ENCODE peak calls at places on chromosome 13, in four cellular contexts. X is tibial artery, Y is A673, D is left lung. E is an unnamed sample.
A peak's percentile ranks its signal among the peaks of the same experiment; 100 is the strongest.

GRCh38 chr13:77733674-77734073 is 36.2 kb downstream of the SLAIN1 start:
- DNase-seq in D (no peak), Y (no peak), X (no peak), E (no peak)

GRCh38 chr13:40143559-40143958 is 488.1 kb downstream of the COG6 start:
- DNase-seq in X (no peak), D (no peak), Y (no peak), E (no peak)

GRCh38 chr13:42615691-42616090 is 41.7 kb downstream of the TNFSF11 start:
- DNase-seq in X (no peak), Y (peak; percentile 1), D (no peak), E (no peak)

GRCh38 chr13:77009011-77009410 is 17.1 kb downstream of the CLN5 start:
- DNase-seq in D (no peak), Y (no peak), X (no peak), E (no peak)

GRCh38 chr13:50132937-50133276 is 117.7 kb downstream of the KCNRG start:
- DNase-seq in D (no peak), Y (no peak), X (no peak), E (no peak)

GRCh38 chr13:96958286-96958891 is 35.9 kb downstream of the OXGR1 start:
- DNase-seq in X (no peak), D (no peak), Y (peak; percentile 59), E (no peak)

GRCh38 chr13:73708393-73708985 is 425.7 kb downstream of the KLF12 start:
- DNase-seq in Y (peak; percentile 83), D (no peak), X (peak; percentile 28), E (no peak)

GRCh38 chr13:74990992-74991391 is 491.0 kb downstream of the TBC1D4 start:
- DNase-seq in X (no peak), D (no peak), Y (no peak), E (no peak)

GRCh38 chr13:28716511-28716910 is 2.3 kb downstream of the SLC46A3 start:
- DNase-seq in X (no peak), Y (no peak), D (no peak), E (peak; percentile 83)

DNA sequence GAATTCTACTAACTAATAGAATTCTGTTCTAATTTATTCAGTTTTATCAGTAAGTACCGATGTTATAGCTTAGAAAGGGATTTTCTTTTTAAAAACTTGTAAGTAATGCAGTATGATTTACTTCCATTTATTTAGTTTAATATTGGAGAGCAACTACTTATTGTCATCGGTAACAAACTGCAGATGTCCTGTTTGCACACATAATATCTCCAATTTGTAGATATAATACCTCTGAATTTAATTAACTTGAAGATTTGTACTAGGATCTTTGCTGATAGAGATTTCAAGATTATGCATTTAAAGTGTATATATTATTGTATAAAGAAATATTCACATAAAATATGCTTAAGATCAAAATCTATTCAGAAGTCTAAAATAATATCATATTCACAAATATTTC is 356.7 kb downstream of the PCDH17 start:
- DNase-seq in X (no peak), Y (no peak), D (no peak), E (no peak)
- H3K9me3 ChIP-seq in X (no peaks in the 10 kb centered on the region), Y (no peaks in the 10 kb centered on the region), D (peaks cover 11% of the 10 kb centered on the region), E (no peaks in the 10 kb centered on the region)

DNA sequence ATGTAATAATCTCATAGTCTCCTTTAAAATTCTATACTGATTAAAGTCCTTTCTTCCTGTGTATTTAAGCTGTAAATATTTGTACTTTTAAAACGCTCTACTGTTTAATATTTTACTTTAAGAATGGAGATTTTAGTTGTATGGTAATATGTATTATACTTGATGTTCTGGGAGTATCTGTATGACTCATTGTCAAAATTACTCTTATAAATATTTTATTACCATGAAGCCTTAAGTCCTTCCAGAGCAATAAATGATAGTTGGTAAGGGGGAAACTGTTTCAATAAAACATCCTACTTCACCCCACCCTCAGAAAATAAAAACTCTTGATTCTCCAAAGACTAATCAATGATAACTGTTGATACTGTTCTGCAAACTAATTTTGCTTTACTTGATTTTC is 6.4 kb downstream of the PCDH9 start:
- DNase-seq in D (no peak), Y (no peak), X (no peak), E (no peak)
- H3K4me3 ChIP-seq in D (no peak overlapping the region), Y (peak overlapping the region; percentile 27), X (no peak overlapping the region), E (no peak overlapping the region)

DNA sequence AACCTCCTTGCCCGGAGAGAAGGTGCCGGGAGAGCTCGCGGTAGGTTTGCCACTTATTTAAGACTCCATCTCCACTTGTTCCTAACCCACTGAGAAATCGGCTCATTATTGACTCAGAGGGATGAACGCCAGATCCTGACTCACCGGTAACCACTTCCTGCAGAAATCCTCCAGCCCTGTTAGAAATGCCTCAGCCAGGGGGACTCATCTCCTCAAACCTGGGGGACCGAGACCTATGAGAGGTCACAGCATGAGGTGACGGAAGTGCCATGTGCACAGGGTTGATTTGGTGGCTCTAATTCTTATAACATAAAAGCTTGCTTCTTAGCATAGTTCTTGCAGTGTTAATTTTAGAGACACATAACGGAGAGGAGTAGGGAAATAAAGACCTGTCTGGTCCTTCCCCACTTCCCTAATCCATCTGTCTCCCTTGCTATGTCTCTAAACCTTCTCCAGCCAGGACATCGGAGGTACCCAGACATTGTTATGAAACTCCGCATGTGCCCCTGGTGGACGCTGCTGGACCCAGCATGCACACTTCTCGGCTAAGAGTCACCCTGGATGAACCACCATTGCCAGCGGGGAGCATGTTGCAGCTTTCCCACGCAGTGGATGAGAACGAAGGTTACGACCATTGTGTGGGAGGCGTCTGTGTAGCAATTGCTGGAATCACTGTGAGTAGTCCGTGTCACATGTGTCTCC is 158.9 kb downstream of the EFNB2 start:
- DNase-seq in X (no peak), D (no peak), Y (peak; percentile 50), E (no peak)
- TF ChIP-seq CTCF in X (no peak), D (no peak), Y (peak; percentile 15), E (no peak)

DNA sequence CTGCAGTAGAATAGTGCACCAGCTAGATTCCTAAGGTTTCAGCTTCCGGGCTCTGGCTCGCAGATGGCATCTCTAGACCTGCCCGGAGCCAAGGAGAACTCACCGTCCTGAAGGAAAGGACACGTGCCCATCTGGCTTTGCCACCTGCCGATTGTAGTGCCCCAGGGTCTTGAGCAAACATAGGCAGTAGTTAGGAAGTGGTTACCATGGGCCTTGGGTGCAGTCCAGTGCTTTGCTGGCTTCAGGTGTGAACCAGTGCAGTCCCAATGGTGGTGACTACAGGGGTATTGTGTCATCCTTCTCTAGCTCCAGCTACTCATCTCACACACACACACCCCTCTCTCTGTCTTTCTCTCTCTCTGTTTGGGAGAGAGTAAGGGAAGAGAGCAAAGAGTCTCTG is 61.4 kb upstream of the TEX29 start:
- DNase-seq in D (no peak), X (no peak), Y (no peak), E (no peak)
- H3K9me3 ChIP-seq in D (peaks cover 4% of the 10 kb centered on the region), X (no peaks in the 10 kb centered on the region), Y (no peaks in the 10 kb centered on the region), E (no peaks in the 10 kb centered on the region)

DNA sequence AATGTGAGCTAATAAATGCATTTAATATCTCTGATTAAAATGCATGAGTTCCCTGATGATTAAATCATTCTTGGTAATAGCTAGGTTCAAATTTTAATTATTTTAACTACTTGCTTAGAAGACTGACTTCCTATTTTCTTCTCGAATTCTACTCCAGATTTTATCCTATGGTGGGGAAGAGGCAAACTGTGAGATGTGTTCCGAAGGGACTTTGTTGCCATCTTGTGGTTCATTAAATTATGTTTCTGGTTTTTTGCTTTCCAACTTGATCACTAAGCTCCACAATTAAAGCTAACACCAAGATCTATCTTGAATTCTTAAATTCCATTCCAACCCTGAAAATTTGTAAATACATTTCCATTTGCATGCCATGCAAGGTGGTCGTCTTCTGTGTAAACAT is 538.4 kb upstream of the PCDH20 start:
- DNase-seq in D (no peak), X (no peak), Y (peak; percentile 67), E (no peak)
- H3K4me3 ChIP-seq in D (no peak overlapping the region), X (no peak overlapping the region), Y (no peak overlapping the region), E (no peak overlapping the region)

GRCh38 chr13:87274209-87274819 is 396.9 kb upstream of the SLITRK5 start:
- DNase-seq in X (no peak), Y (peak; percentile 60), D (no peak), E (no peak)

DNA sequence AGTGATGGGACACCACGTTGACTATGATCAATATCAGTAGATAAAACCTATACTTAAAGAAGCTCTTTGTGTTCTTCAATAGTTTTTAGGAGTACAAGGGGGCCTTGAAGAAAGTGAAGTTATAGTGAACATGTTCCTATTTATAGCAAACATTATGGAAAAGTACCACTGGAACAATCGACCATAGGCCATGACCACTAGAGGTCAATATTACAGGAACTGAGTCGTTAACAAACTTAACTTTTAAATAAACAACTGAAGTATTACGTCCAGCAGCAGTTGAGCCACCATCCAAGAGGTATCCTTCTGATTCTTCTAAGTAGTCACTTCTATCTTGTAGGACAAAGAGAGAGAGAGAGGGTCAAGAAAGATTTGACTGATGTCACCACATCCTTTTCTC is 391.0 kb upstream of the SLITRK5 start:
- DNase-seq in X (no peak), Y (no peak), D (no peak), E (no peak)
- TF ChIP-seq CTCF in X (no peak), Y (peak; percentile 15), D (no peak), E (no peak)

DNA sequence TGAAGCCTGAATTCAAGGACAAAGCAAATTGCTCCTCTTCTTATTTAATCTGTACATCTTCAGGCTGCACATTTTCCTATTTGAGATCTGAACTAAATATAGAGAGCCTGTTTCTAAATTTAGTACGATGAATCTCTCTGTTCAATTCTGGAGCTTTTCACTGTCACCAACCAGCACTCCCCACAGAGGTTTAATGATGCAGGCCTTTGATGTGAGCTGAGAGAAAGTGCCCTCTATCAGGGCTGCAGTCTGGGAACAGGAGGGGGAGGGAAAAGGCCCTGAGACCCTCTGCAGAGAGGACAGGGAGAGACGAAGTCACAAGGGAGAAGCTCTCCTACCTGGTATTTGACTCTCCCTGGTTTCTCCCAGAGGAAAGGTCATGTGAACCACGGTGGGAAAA is 206.8 kb upstream of the SOX1 start:
- DNase-seq in X (no peak), D (no peak), Y (no peak), E (no peak)
- H3K9me3 ChIP-seq in X (no peaks in the 10 kb centered on the region), D (peaks cover 5% of the 10 kb centered on the region), Y (no peaks in the 10 kb centered on the region), E (no peaks in the 10 kb centered on the region)

DNA sequence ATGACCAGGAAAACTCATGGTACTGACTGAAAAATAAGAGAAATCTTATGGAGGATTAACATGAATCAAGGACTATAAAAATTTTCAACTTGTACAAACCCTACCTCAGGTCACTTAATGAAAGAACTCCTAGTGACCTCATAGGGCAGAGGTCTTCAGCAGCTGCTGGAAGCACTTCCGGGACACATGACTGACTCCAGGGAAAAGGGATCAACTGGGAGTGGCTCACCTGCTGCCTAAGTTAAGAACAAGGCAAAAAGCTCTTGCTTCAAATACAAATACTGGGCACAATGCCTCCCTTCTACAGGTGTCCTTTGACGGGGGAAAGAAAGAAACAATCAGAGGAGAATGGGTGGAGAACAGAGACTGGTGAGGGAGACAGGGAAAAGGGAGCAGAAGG is 18.6 kb downstream of the DOCK9 start:
- DNase-seq in Y (no peak), D (no peak), X (no peak), E (peak; percentile 71)
- H3K4me3 ChIP-seq in Y (no peak overlapping the region), D (no peak overlapping the region), X (no peak overlapping the region), E (no peak overlapping the region)

E was measured in Peyer's patch.